ENCODE peak calls at places on chromosome 3, in eight cellular contexts. H, T, U, V, Z, J, D and W are unnamed samples. For H3K27me3 and H3K36me3, the result is how much of the 10 kb centered on the place peaks cover.

GRCh38 chr3:44862221-44862637 is 517 bp downstream of the TMEM42 start:
- DNase-seq in H (no peak), T (no peak), U (no peak), V (no peak), Z (peak), J (peak), D (no peak), W (no peak)

GRCh38 chr3:58392191-58392590 is 41.4 kb downstream of the PDHB start:
- DNase-seq in H (no peak), T (no peak), U (no peak), V (peak), Z (peak), J (no peak), D (no peak), W (no peak)

GRCh38 chr3:100030914-100031313 is 83.4 kb downstream of the FILIP1L start:
- DNase-seq in H (no peak), T (no peak), U (no peak), V (no peak), Z (no peak), J (no peak), D (no peak), W (no peak)

GRCh38 chr3:195551381-195551978 is 8.4 kb upstream of the PPP1R2 start:
- DNase-seq in H (no peak), T (no peak), U (no peak), V (no peak), Z (peak), J (peak), D (no peak), W (no peak)

GRCh38 chr3:132803889-132804288 is 81.7 kb upstream of the NPHP3 start:
- DNase-seq in H (no peak), T (no peak), U (no peak), V (no peak), Z (peak), J (no peak), D (no peak), W (peak)

GRCh38 chr3:54530091-54530490 is 397.8 kb downstream of the LRTM1 start:
- DNase-seq in H (no peak), T (no peak), U (no peak), V (no peak), Z (no peak), J (no peak), D (no peak), W (no peak)

GRCh38 chr3:20997183-20997582 is 753.8 kb downstream of the ZNF385D start:
- DNase-seq in H (no peak), T (no peak), U (no peak), V (no peak), Z (no peak), J (no peak), D (no peak), W (no peak)

GRCh38 chr3:181723064-181723463 is 11.3 kb downstream of the SOX2 start:
- DNase-seq in H (no peak), T (no peak), U (no peak), V (no peak), Z (no peak), J (no peak), D (no peak), W (peak)

GRCh38 chr3:86996261-86996955 is 5.5 kb upstream of the VGLL3 start:
- DNase-seq in H (no peak), T (no peak), U (no peak), V (peak), Z (peak), J (no peak), D (no peak), W (no peak)

DNA sequence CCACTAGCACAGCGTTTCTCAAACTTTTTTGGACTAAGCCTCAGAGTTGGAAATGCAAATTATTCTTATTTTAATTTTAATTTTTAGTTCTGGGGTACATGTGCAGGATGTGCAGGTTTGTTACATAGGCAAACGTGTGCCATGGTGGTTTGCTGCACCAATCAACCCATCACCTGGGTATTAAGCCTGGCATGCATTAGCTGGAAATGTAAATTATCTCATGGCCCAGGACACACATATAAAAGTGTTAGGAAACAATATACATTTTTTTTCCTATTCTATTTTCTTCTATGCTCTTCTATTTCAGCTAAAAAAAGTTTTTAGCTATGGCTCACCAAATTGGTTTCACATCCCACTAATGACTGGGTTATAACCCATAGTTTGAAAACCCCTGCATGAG is 73.3 kb upstream of the LRIG1 start:
- DNase-seq in H (no peak), T (no peak), U (no peak), V (no peak), Z (no peak), J (no peak), D (no peak), W (no peak)
- H3K4me3 ChIP-seq in H (no peak), T (no peak), U (no peak), V (no peak), Z (no peak), J (no peak), D (no peak), W (no peak)

GRCh38 chr3:52904000-52904399 is 6.7 kb upstream of the STIMATE start:
- DNase-seq in H (no peak), T (no peak), U (no peak), V (no peak), Z (no peak), J (no peak), D (no peak), W (no peak)
- H3K27me3 ChIP-seq in H (under half), T (under half), U (under half), V (under half), Z (under half), J (under half), D (under half), W (under half)

DNA sequence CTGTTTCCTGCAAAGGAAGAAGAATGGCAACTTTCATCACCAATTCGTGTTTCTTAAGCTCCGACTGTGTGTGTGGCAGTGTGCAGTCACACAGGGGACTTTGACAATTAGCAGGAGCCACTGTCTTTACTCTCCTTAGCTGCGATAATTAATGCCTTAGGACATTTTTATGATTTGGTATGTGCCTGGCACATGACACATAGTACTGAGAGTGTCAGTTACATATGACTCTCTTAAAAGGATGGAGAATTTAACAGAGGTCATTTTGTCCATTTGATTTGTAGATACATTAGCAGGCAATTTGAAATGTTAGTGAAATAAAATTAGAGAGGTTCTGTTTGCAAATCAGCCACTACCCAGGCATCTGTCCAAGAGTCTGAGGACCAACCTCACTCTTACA is 128.9 kb upstream of the VEPH1 start:
- DNase-seq in H (no peak), T (no peak), U (no peak), V (no peak), Z (no peak), J (no peak), D (no peak), W (no peak)
- H3K36me3 ChIP-seq in H (under half), T (under half), U (under half), V (under half), Z (under half), J (under half), D (under half), W (under half)

GRCh38 chr3:5339967-5340535 is 152.5 kb downstream of the EDEM1 start:
- DNase-seq in H (no peak), T (no peak), U (no peak), V (no peak), Z (no peak), J (peak), D (no peak), W (no peak)
- H3K4me3 ChIP-seq in H (no peak), T (no peak), U (no peak), V (no peak), Z (no peak), J (no peak), D (no peak), W (no peak)

GRCh38 chr3:128466840-128467541 is at the start of gene DNAJB8:
- DNase-seq in H (no peak), T (no peak), U (no peak), V (no peak), Z (no peak), J (no peak), D (no peak), W (no peak)
- H3K27me3 ChIP-seq in H (under half), T (under half), U (under half), V (under half), Z (under half), J (under half), D (under half), W (under half)

GRCh38 chr3:183745300-183746098 is 47.9 kb downstream of the YEATS2 start:
- DNase-seq in H (no peak), T (no peak), U (no peak), V (no peak), Z (peak), J (no peak), D (no peak), W (peak)
- H3K36me3 ChIP-seq in H (under half), T (under half), U (under half), V (under half), Z (under half), J (under half), D (under half), W (under half)